ENCODE peak calls at places on chromosomes 12 and 14, in four cellular contexts. One of them, this sample, is unnamed.

GRCh38 chr14:100529561-100530031 is 57.6 kb downstream of the BEGAIN start:
- DNase-seq in GM12878: no peak
- DNase-seq in K562: no peak
- DNase-seq in HepG2: no peak
- DNase-seq in this sample: no peak

GRCh38 chr14:64508215-64508776 is 3.7 kb downstream of the ZBTB1 start:
- DNase-seq in K562: no peak
- DNase-seq in HepG2: no peak
- DNase-seq in GM12878: peak; percentile 64
- DNase-seq in this sample: no peak

GRCh38 chr14:90381999-90382451 is 14.8 kb upstream of the CALM1 start:
- DNase-seq in HepG2: peak; percentile 55
- DNase-seq in GM12878: no peak
- DNase-seq in K562: peak; percentile 18
- DNase-seq in this sample: peak; percentile 60

GRCh38 chr12:131066207-131066885 is 112.6 kb downstream of the ADGRD1 start:
- DNase-seq in GM12878: no peak
- DNase-seq in K562: no peak
- DNase-seq in HepG2: no peak
- DNase-seq in this sample: no peak

GRCh38 chr12:2925322-2925995 is 33.7 kb upstream of the TEAD4 start:
- DNase-seq in HepG2: no peak
- DNase-seq in K562: no peak
- DNase-seq in GM12878: no peak
- DNase-seq in this sample: no peak

GRCh38 chr12:32603858-32604257 is 75.2 kb upstream of the DNM1L start:
- DNase-seq in K562: no peak
- DNase-seq in GM12878: peak; percentile 66
- DNase-seq in HepG2: no peak
- DNase-seq in this sample: no peak

GRCh38 chr14:74429991-74430390 is 4.0 kb upstream of the SYNDIG1L start:
- DNase-seq in GM12878: no peak
- DNase-seq in HepG2: no peak
- DNase-seq in K562: no peak
- DNase-seq in this sample: no peak

GRCh38 chr12:89247541-89247942 is 104.8 kb downstream of the DUSP6 start:
- DNase-seq in HepG2: peak; percentile 36
- DNase-seq in K562: no peak
- DNase-seq in GM12878: no peak
- DNase-seq in this sample: no peak

GRCh38 chr14:89251066-89251465 is 166.0 kb downstream of the FOXN3 start:
- DNase-seq in K562: no peak
- DNase-seq in HepG2: no peak
- DNase-seq in GM12878: no peak
- DNase-seq in this sample: no peak

GRCh38 chr12:114888458-114888857 is 204.5 kb upstream of the TBX3 start:
- DNase-seq in HepG2: no peak
- DNase-seq in GM12878: no peak
- DNase-seq in K562: no peak
- DNase-seq in this sample: no peak

GRCh38 chr14:68682166-68683103 is 110.4 kb downstream of the ZFP36L1 start:
- DNase-seq in K562: peak; percentile 49
- DNase-seq in GM12878: peak; percentile 48
- DNase-seq in HepG2: peak; percentile 39
- DNase-seq in this sample: no peak

GRCh38 chr14:69713127-69713800 is 53.7 kb upstream of the SRSF5 start:
- DNase-seq in K562: no peak
- DNase-seq in GM12878: no peak
- DNase-seq in HepG2: no peak
- DNase-seq in this sample: peak; percentile 67

GRCh38 chr12:29816869-29817730 is 33.4 kb upstream of the TMTC1 start:
- DNase-seq in HepG2: no peak
- DNase-seq in GM12878: no peak
- DNase-seq in K562: no peak
- DNase-seq in this sample: no peak

GRCh38 chr12:116432321-116432750 is 126.8 kb upstream of the MAP1LC3B2 start:
- DNase-seq in GM12878: no peak
- DNase-seq in K562: no peak
- DNase-seq in HepG2: no peak
- DNase-seq in this sample: no peak

GRCh38 chr14:75675265-75675960 is 14.4 kb downstream of the TTLL5 start:
- DNase-seq in K562: no peak
- DNase-seq in HepG2: no peak
- DNase-seq in GM12878: no peak
- DNase-seq in this sample: no peak

GRCh38 chr14:85587152-85587697 is 57.3 kb downstream of the FLRT2 start:
- DNase-seq in GM12878: no peak
- DNase-seq in HepG2: no peak
- DNase-seq in K562: no peak
- DNase-seq in this sample: no peak

GRCh38 chr12:124917841-124918621 is 3.6 kb upstream of the UBC start:
- DNase-seq in K562: peak; percentile 34
- DNase-seq in HepG2: peak; percentile 49
- DNase-seq in GM12878: no peak
- DNase-seq in this sample: no peak

GRCh38 chr14:61420326-61420725 is 98.9 kb downstream of the PRKCH start:
- DNase-seq in GM12878: no peak
- DNase-seq in HepG2: no peak
- DNase-seq in K562: no peak
- DNase-seq in this sample: peak; percentile 31

GRCh38 chr12:48183876-48184548 is 568 bp downstream of the CCDC184 start:
- DNase-seq in K562: no peak
- DNase-seq in HepG2: no peak
- DNase-seq in GM12878: no peak
- DNase-seq in this sample: no peak

GRCh38 chr12:48184549-48184922 is 1.1 kb downstream of the CCDC184 start:
- DNase-seq in HepG2: no peak
- DNase-seq in K562: no peak
- DNase-seq in GM12878: no peak
- DNase-seq in this sample: no peak

GRCh38 chr12:48185181-48185919 is 1.9 kb downstream of the CCDC184 start:
- DNase-seq in GM12878: no peak
- DNase-seq in K562: no peak
- DNase-seq in HepG2: no peak
- DNase-seq in this sample: peak; percentile 63

GRCh38 chr12:48182659-48183058 is 785 bp upstream of the CCDC184 start:
- DNase-seq in K562: no peak
- DNase-seq in HepG2: no peak
- DNase-seq in GM12878: no peak
- DNase-seq in this sample: no peak

GRCh38 chr12:48183091-48183875 is at the start of gene CCDC184:
- DNase-seq in K562: peak; percentile 64
- DNase-seq in GM12878: peak; percentile 24
- DNase-seq in HepG2: no peak
- DNase-seq in this sample: peak; percentile 83
- TF ChIP-seq HDAC6 in K562: no peak
- TF ChIP-seq HDAC6 in GM12878: no peak
- TF ChIP-seq HDAC6 in HepG2: no peak
- TF ChIP-seq HDAC6 in this sample: no peak

GRCh38 chr14:96039633-96040311 is 610 bp downstream of the C14orf132 start:
- DNase-seq in HepG2: no peak
- DNase-seq in K562: no peak
- DNase-seq in GM12878: no peak
- DNase-seq in this sample: peak; percentile 69
- TF ChIP-seq CREB1 in HepG2: no peak
- TF ChIP-seq CREB1 in K562: no peak
- TF ChIP-seq CREB1 in GM12878: no peak
- TF ChIP-seq CREB1 in this sample: peak; percentile 28

DNA sequence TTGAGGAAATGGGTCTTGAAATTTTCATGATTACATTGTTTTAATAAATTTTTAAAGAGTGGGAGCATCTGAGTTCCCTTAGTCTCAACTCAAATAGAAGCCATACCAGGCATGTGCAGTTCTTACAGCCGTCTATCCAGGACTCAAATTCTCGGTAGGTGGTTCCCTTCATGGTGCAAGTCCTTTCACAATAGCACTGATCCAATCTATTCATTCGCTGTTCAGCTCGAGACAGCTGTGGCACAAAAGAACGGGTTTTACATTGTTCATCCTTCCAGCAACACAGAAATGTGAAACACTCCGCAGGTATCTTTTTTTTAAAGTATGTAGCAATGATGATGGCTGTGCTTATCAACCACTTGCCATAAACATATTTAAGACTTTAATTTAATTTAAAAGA is 100.2 kb downstream of the NELL2 start:
- DNase-seq in GM12878: no peak
- DNase-seq in HepG2: no peak
- DNase-seq in K562: no peak
- DNase-seq in this sample: no peak
- TF ChIP-seq HDAC6 in GM12878: no peak
- TF ChIP-seq HDAC6 in HepG2: no peak
- TF ChIP-seq HDAC6 in K562: no peak
- TF ChIP-seq HDAC6 in this sample: no peak

GRCh38 chr12:4355843-4356327 is 23.6 kb downstream of the FGF23 start:
- DNase-seq in HepG2: peak; percentile 28
- DNase-seq in K562: peak; percentile 78
- DNase-seq in GM12878: no peak
- DNase-seq in this sample: peak; percentile 99
- TF ChIP-seq CREB1 in HepG2: no peak
- TF ChIP-seq CREB1 in K562: no peak
- TF ChIP-seq CREB1 in GM12878: no peak
- TF ChIP-seq CREB1 in this sample: peak; percentile 22

GRCh38 chr12:52145941-52146821 is 45.6 kb downstream of the KRT80 start:
- DNase-seq in GM12878: no peak
- DNase-seq in K562: no peak
- DNase-seq in HepG2: no peak
- DNase-seq in this sample: no peak

GRCh38 chr12:52145228-52145940 is 46.4 kb downstream of the KRT80 start:
- DNase-seq in GM12878: no peak
- DNase-seq in K562: no peak
- DNase-seq in HepG2: no peak
- DNase-seq in this sample: no peak

GRCh38 chr12:52146822-52147366 is 44.9 kb downstream of the KRT80 start:
- DNase-seq in K562: no peak
- DNase-seq in GM12878: no peak
- DNase-seq in HepG2: no peak
- DNase-seq in this sample: no peak

GRCh38 chr12:52142431-52142830 is 49.4 kb downstream of the KRT80 start:
- DNase-seq in GM12878: no peak
- DNase-seq in HepG2: no peak
- DNase-seq in K562: no peak
- DNase-seq in this sample: no peak

GRCh38 chr12:52144512-52145227 is 47.1 kb downstream of the KRT80 start:
- DNase-seq in GM12878: no peak
- DNase-seq in K562: no peak
- DNase-seq in HepG2: no peak
- DNase-seq in this sample: no peak
- TF ChIP-seq HDAC6 in GM12878: no peak
- TF ChIP-seq HDAC6 in K562: no peak
- TF ChIP-seq HDAC6 in HepG2: no peak
- TF ChIP-seq HDAC6 in this sample: no peak

DNA sequence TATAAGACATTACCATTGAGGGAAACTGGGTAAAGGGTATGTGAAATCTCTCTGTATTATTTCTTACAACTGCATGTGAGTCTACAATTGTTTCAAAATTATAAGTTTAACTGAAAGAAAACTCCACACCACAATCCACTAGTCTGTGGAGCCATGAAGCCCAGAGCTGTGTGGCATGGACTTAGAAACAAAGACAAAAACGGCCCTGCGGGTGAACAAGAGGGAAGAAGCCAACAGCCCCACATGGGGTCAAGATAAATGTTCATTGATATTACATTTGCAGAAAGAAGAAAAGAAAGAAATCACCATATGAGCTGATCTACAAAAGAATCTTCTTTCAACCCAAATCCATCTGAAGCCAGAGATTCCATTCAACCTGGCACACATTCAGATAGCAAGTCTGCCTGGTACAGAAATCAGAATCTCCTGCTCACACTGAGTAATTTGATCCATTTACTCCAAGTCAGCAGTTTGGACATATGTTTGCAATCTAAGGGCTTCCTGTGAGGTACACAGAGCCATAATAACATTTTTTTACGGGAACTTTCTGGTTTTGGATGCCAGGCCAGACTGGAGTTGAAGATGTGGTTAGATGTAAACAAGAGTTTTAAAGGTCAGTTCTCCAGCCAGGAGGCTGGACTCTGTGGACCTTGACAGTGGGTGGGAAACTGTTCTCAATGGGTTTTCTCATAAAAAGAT is 18.0 kb upstream of the TSPAN11 start:
- DNase-seq in HepG2: peak; percentile 56
- DNase-seq in GM12878: no peak
- DNase-seq in K562: no peak
- DNase-seq in this sample: no peak
- TF ChIP-seq CREB1 in HepG2: no peak
- TF ChIP-seq CREB1 in GM12878: no peak
- TF ChIP-seq CREB1 in K562: no peak
- TF ChIP-seq CREB1 in this sample: no peak

GRCh38 chr12:82314406-82314892 is 43.7 kb downstream of the CCDC59 start:
- DNase-seq in GM12878: no peak
- DNase-seq in HepG2: peak; percentile 79
- DNase-seq in K562: no peak
- DNase-seq in this sample: peak; percentile 74
- TF ChIP-seq HDAC6 in GM12878: no peak
- TF ChIP-seq HDAC6 in HepG2: no peak
- TF ChIP-seq HDAC6 in K562: no peak
- TF ChIP-seq HDAC6 in this sample: no peak

DNA sequence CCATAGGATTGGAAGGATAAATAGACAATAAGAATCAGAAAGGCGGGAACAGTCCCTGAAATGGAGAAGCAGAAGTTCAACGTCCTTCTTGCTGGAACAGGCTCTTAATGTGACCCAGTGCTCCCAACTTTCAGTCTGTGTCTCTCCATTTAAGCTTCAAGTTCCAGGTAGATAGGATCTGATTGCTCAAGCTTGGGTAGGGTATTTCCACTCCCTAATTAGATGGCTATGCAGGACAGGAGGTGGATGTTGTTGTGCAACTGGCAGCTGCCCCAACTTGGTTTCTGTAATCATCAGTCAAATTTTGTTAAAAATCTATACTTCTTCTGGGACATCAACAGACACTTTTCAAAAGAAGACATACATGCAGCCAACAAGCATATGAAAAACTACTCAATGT is 266.2 kb downstream of the C12orf75 start:
- DNase-seq in HepG2: no peak
- DNase-seq in GM12878: no peak
- DNase-seq in K562: no peak
- DNase-seq in this sample: no peak
- TF ChIP-seq CREB1 in HepG2: no peak
- TF ChIP-seq CREB1 in GM12878: no peak
- TF ChIP-seq CREB1 in K562: no peak
- TF ChIP-seq CREB1 in this sample: no peak